ENCODE peak calls at places on chromosomes 5 and 9, in eight cellular contexts. Q is BE2C; P is stomach; T is iPS DF 6.9; M is left ventricle myocardium inferior; I is brain microvascular endothelial cell; B is CD4-positive, alpha-beta memory T cell; R is WERI-Rb-1. D is an unnamed sample.

GRCh38 chr9:36486454-36486932 is 86.2 kb upstream of the MELK start:
- DNase-seq in B (no peak), R (peak; percentile 12), T (no peak), M (no peak), I (no peak), Q (peak; percentile 21), P (no peak), D (no peak)

GRCh38 chr5:87125796-87126195 is 141.9 kb upstream of the RASA1 start:
- DNase-seq in M (no peak), R (no peak), B (no peak), I (no peak), P (no peak), Q (no peak), T (no peak), D (no peak)

GRCh38 chr5:55427157-55427556 is 107.6 kb downstream of the PLPP1 start:
- DNase-seq in T (no peak), P (peak; percentile 60), R (no peak), I (peak; percentile 68), B (no peak), Q (peak; percentile 40), M (no peak), D (no peak)

GRCh38 chr5:14316471-14316870 is 173.3 kb downstream of the TRIO start:
- DNase-seq in P (no peak), B (no peak), I (no peak), Q (no peak), R (no peak), T (no peak), M (peak; percentile 22), D (no peak)

GRCh38 chr5:82815871-82816270 is 261.3 kb downstream of the TMEM167A start:
- DNase-seq in Q (no peak), R (no peak), T (no peak), I (peak; percentile 37), B (no peak), P (no peak), M (no peak), D (no peak)

GRCh38 chr5:151155149-151155776 is 2.3 kb downstream of the ANXA6 start:
- DNase-seq in Q (no peak), B (peak; percentile 78), R (no peak), P (no peak), I (no peak), T (no peak), M (no peak), D (no peak)

GRCh38 chr9:131297903-131298302 is 8.4 kb downstream of the PLPP7 start:
- DNase-seq in R (no peak), I (no peak), M (no peak), P (no peak), B (no peak), T (no peak), Q (no peak), D (no peak)

GRCh38 chr5:16615737-16616535 is 861 bp downstream of the RETREG1 start:
- DNase-seq in P (no peak), M (no peak), I (no peak), B (no peak), Q (no peak), T (no peak), R (no peak), D (no peak)

GRCh38 chr9:137820161-137820855 is 57.3 kb upstream of the CACNA1B start:
- DNase-seq in R (no peak), Q (no peak), M (no peak), T (no peak), B (no peak), I (no peak), P (no peak), D (no peak)

GRCh38 chr5:178074266-178074952 is 38.9 kb upstream of the N4BP3 start:
- DNase-seq in B (no peak), P (no peak), M (no peak), R (peak; percentile 12), Q (peak; percentile 81), I (no peak), T (no peak), D (no peak)

GRCh38 chr5:171798413-171798812 is 12.8 kb downstream of the SMIM23 start:
- DNase-seq in I (no peak), B (no peak), Q (no peak), R (no peak), M (no peak), P (no peak), T (no peak), D (no peak)

GRCh38 chr9:113522858-113523257 is 59.3 kb downstream of the RGS3 start:
- DNase-seq in T (no peak), B (no peak), P (no peak), R (no peak), Q (no peak), M (no peak), I (no peak), D (no peak)
- H3K4me3 ChIP-seq in T (no peak overlapping the region), B (peak overlapping the region; percentile 38), P (no peak overlapping the region), R (no peak overlapping the region), Q (no peak overlapping the region), M (peak overlapping the region; percentile 33), I (no peak overlapping the region), D (no peak overlapping the region)

GRCh38 chr9:135592331-135592590 is 30.7 kb downstream of the PAEP start:
- DNase-seq in T (no peak), P (peak; percentile 19), I (no peak), M (no peak), R (no peak), Q (peak; percentile 53), B (no peak), D (no peak)
- H3K36me3 ChIP-seq in T (no peaks in the 10 kb centered on the region), P (no peaks in the 10 kb centered on the region), I (no peaks in the 10 kb centered on the region), M (no peaks in the 10 kb centered on the region), R (no peaks in the 10 kb centered on the region), Q (no peaks in the 10 kb centered on the region), B (no peaks in the 10 kb centered on the region), D (no peaks in the 10 kb centered on the region)

DNA sequence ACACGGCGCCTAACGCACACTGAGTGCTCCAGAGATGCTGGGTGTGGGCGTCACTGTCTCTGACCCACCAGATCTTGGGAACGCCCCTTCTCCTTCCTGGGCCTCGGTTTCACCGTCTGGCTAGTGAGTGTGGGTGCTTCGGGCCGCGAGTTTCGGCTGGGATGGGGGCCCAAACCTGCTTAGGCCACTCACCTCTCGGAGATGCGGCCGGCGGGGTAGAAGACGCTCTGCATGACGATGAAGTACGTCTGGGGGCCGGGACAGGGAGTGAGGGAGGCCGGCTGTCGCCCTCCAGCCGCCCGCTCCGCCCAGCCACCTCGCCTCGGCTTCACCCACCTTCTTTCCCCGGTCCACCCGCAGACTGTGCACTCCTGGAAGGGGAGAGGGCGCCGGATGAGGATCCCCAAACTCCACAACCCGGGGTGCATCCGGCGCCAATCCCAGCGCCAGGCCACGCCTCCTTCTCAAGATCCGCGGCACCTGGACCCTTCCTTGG is 3.6 kb downstream of the PIP5KL1 start:
- DNase-seq in M (no peak), T (no peak), R (no peak), Q (no peak), P (no peak), I (no peak), B (no peak), D (no peak)
- H3K4me3 ChIP-seq in M (peak overlapping the region; percentile 34), T (peak overlapping the region; percentile 49), R (no peak overlapping the region), Q (no peak overlapping the region), P (peak overlapping the region; percentile 29), I (peak overlapping the region; percentile 39), B (peak overlapping the region; percentile 52), D (peak overlapping the region; percentile 23)

GRCh38 chr5:179960204-179960831 is 52.6 kb upstream of the TBC1D9B start:
- DNase-seq in M (no peak), T (no peak), P (no peak), B (no peak), Q (no peak), I (no peak), R (no peak), D (no peak)

GRCh38 chr5:179964015-179964414 is 56.3 kb upstream of the TBC1D9B start:
- DNase-seq in T (no peak), R (no peak), M (no peak), B (no peak), Q (no peak), I (no peak), P (no peak), D (no peak)

GRCh38 chr5:179959627-179960026 is 51.9 kb upstream of the TBC1D9B start:
- DNase-seq in Q (no peak), M (no peak), I (no peak), P (no peak), R (no peak), B (no peak), T (no peak), D (no peak)

GRCh38 chr5:179967489-179967888 is 59.8 kb upstream of the TBC1D9B start:
- DNase-seq in R (no peak), Q (no peak), P (no peak), M (no peak), B (no peak), I (no peak), T (no peak), D (no peak)

DNA sequence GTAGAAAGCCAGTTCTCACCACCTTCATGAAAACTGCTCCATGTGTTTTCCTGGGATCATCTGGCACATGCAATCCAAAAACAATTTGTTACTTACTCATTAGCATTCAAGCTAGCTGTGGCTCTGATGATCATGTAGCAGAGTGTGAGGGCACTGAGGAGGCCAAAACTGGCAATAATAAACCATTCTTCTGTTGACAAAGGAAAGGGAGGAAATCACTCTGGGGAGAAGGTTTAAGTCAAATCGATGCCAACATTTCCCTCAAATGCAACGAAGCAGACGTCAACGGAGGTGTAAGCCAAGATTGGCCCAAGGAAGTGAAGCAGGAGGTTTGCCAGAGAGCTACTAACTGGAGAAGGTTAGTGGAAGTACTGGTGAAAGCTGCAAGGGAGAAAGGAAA is 55.7 kb upstream of the TBC1D9B start:
- DNase-seq in Q (no peak), I (no peak), T (no peak), R (no peak), M (no peak), P (no peak), B (no peak), D (no peak)
- H3K36me3 ChIP-seq in Q (no peaks in the 10 kb centered on the region), I (peaks cover 4% of the 10 kb centered on the region), T (peaks cover 9% of the 10 kb centered on the region), R (peaks cover 5% of the 10 kb centered on the region), M (peaks cover 73% of the 10 kb centered on the region), P (peaks cover 71% of the 10 kb centered on the region), B (no peaks in the 10 kb centered on the region), D (peaks cover 6% of the 10 kb centered on the region)

GRCh38 chr5:143153332-143154119 is 250.0 kb downstream of the NR3C1 start:
- DNase-seq in M (peak; percentile 74), T (no peak), Q (no peak), R (no peak), P (peak; percentile 55), I (peak; percentile 85), B (no peak), D (peak; percentile 75)
- H3K4me3 ChIP-seq in M (no peak overlapping the region), T (no peak overlapping the region), Q (no peak overlapping the region), R (no peak overlapping the region), P (no peak overlapping the region), I (no peak overlapping the region), B (no peak overlapping the region), D (no peak overlapping the region)